ENCODE peak calls at places on chromosomes 13 and 19, in eight cellular contexts. H, G, D, A, K, B, F and J are unnamed samples.

GRCh38 chr19:38691938-38692457 is 44.5 kb downstream of the ACTN4 start:
- DNase-seq in B (peak), D (peak), G (peak), F (peak), A (peak), K (no peak), H (peak), J (peak)

GRCh38 chr19:14450168-14450874 is 17.2 kb downstream of the PKN1 start:
- DNase-seq in D (peak), F (no peak), B (no peak), H (no peak), K (peak), G (peak), A (no peak), J (no peak)

GRCh38 chr19:15498910-15499309 is 9.4 kb upstream of the CYP4F22 start:
- DNase-seq in B (no peak), F (no peak), G (no peak), K (no peak), H (no peak), A (no peak), D (no peak), J (no peak)

GRCh38 chr19:34276614-34277013 is 22.3 kb downstream of the GARRE1 start:
- DNase-seq in A (peak), H (no peak), K (no peak), G (no peak), F (no peak), D (no peak), B (no peak), J (no peak)

GRCh38 chr13:74570834-74571233 is 436.6 kb upstream of the KLF12 start:
- DNase-seq in G (no peak), K (no peak), B (no peak), F (no peak), H (peak), D (no peak), A (no peak), J (peak)

GRCh38 chr13:99403458-99403971 is 96.3 kb upstream of the GPR183 start:
- DNase-seq in K (no peak), B (no peak), G (no peak), H (no peak), F (no peak), D (no peak), A (no peak), J (no peak)

GRCh38 chr19:17648786-17649185 is 39.4 kb downstream of the UNC13A start:
- DNase-seq in A (no peak), B (no peak), D (no peak), K (no peak), H (no peak), G (no peak), F (peak), J (no peak)

GRCh38 chr13:108478179-108478578 is 151.2 kb upstream of the MYO16 start:
- DNase-seq in D (no peak), G (no peak), H (no peak), A (no peak), F (no peak), K (no peak), B (no peak), J (no peak)

GRCh38 chr19:8161135-8161646 is 11.8 kb upstream of the FBN3 start:
- DNase-seq in H (peak), G (no peak), A (no peak), F (no peak), K (peak), B (no peak), D (peak), J (no peak)

GRCh38 chr19:23190341-23190740 is 59.9 kb downstream of the ZNF724 start:
- DNase-seq in F (no peak), G (no peak), K (no peak), B (no peak), D (no peak), H (no peak), A (no peak), J (no peak)

GRCh38 chr19:13959962-13960862 is 7.9 kb downstream of the DCAF15 start:
- DNase-seq in D (no peak), F (no peak), G (peak), K (no peak), B (no peak), H (no peak), A (no peak), J (no peak)

GRCh38 chr19:5131031-5131865 is 162.3 kb downstream of the KDM4B start:
- DNase-seq in F (no peak), K (no peak), B (no peak), G (no peak), H (no peak), D (no peak), A (no peak), J (no peak)

GRCh38 chr13:114185182-114185971 is 6.3 kb downstream of the CFAP97D2 start:
- DNase-seq in D (no peak), A (no peak), B (no peak), K (no peak), F (no peak), H (no peak), G (peak), J (no peak)

GRCh38 chr13:30551194-30551593 is 66.5 kb upstream of the USPL1 start:
- DNase-seq in A (no peak), K (peak), B (no peak), F (no peak), H (peak), D (peak), G (no peak), J (no peak)

GRCh38 chr19:11570039-11570462 is 7.4 kb downstream of the ACP5 start:
- DNase-seq in G (no peak), F (no peak), D (no peak), A (no peak), H (no peak), B (no peak), K (no peak), J (no peak)

GRCh38 chr13:97341135-97341534 is 92.8 kb upstream of the RAP2A start:
- DNase-seq in A (no peak), G (no peak), B (no peak), D (no peak), K (no peak), H (peak), F (no peak), J (no peak)

GRCh38 chr19:13090511-13091231 is 12.0 kb downstream of the LYL1 start:
- DNase-seq in D (no peak), G (no peak), B (no peak), K (no peak), A (no peak), F (no peak), H (no peak), J (no peak)

GRCh38 chr19:16051254-16052025 is 24.9 kb upstream of the TPM4 start:
- DNase-seq in K (no peak), F (peak), A (no peak), B (no peak), H (peak), G (no peak), D (peak), J (no peak)

GRCh38 chr13:102255409-102255808 is 146.4 kb downstream of the FGF14 start:
- DNase-seq in B (no peak), G (no peak), A (no peak), F (no peak), K (no peak), H (no peak), D (no peak), J (no peak)

GRCh38 chr13:51552027-51552426 is 32.2 kb upstream of the WDFY2 start:
- DNase-seq in A (no peak), G (no peak), K (no peak), D (no peak), B (no peak), F (no peak), H (no peak), J (no peak)

GRCh38 chr19:29884044-29884443 is 58.0 kb upstream of the URI1 start:
- DNase-seq in B (no peak), H (no peak), F (no peak), A (no peak), K (no peak), D (no peak), G (no peak), J (no peak)

GRCh38 chr19:46221981-46222610 is 7.4 kb upstream of the IGFL1 start:
- DNase-seq in H (peak), B (no peak), A (peak), F (peak), K (no peak), G (peak), D (peak), J (no peak)

GRCh38 chr13:20945952-20946383 is 43.4 kb upstream of the XPO4 start:
- DNase-seq in H (no peak), F (peak), B (no peak), G (no peak), K (no peak), A (no peak), D (peak), J (no peak)

GRCh38 chr19:41492843-41493242 is 49.9 kb downstream of the ERICH4 start:
- DNase-seq in G (no peak), A (no peak), D (no peak), B (no peak), F (no peak), H (no peak), K (no peak), J (no peak)

GRCh38 chr13:33185853-33186252 is 99.7 kb downstream of the STARD13 start:
- DNase-seq in K (no peak), B (no peak), H (no peak), F (no peak), D (no peak), A (no peak), G (no peak), J (no peak)

GRCh38 chr19:4690362-4690761 is 20.2 kb upstream of the MYDGF start:
- DNase-seq in K (no peak), H (no peak), A (no peak), B (no peak), G (no peak), D (no peak), F (no peak), J (no peak)

GRCh38 chr13:102185375-102185984 is 216.4 kb downstream of the FGF14 start:
- DNase-seq in K (no peak), A (no peak), H (no peak), D (no peak), B (no peak), G (no peak), F (no peak), J (no peak)

GRCh38 chr13:37475151-37475550 is 123.4 kb downstream of the POSTN start:
- DNase-seq in K (no peak), H (no peak), D (no peak), F (no peak), A (no peak), B (no peak), G (no peak), J (no peak)

GRCh38 chr13:77545626-77546412 is 10.3 kb downstream of the SCEL start:
- DNase-seq in D (no peak), H (no peak), B (no peak), F (no peak), K (no peak), A (no peak), G (no peak), J (no peak)

GRCh38 chr19:7115721-7116120 is 46.2 kb downstream of the ZNF557 start:
- DNase-seq in D (no peak), K (no peak), G (no peak), A (no peak), F (no peak), B (no peak), H (no peak), J (no peak)

GRCh38 chr19:16402076-16402475 is 69.7 kb downstream of the EPS15L1 start:
- DNase-seq in H (no peak), A (no peak), B (no peak), D (no peak), F (no peak), K (no peak), G (no peak), J (no peak)

DNA sequence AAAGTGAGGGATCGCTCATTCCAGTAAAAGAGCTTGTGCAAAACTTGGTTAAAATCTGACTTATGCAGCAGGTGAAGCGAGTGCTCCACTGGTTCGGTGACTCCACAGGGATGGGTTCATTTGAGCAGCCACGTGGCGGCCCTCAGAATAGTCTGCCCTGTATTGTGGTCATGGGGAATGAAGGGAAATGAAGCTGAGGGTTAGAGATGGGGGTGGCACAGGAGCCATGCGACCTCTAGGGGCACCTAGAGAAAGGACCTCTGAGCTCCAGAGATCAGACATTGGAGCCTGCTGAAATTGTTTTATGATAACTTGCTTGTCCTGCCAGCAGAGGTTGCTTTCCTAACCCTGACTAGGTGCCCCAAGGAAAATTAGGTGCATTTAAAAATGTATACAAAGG is 26.6 kb downstream of the CBY2 start:
- DNase-seq in G (no peak), A (no peak), H (no peak), D (no peak), B (no peak), F (no peak), K (peak), J (no peak)
- TF ChIP-seq CTCF in G (no peak), A (no peak), H (no peak), D (peak), B (no peak), F (no peak), K (peak), J (peak)

GRCh38 chr13:94478913-94479312 is 569 bp downstream of the DCT start:
- DNase-seq in A (no peak), G (no peak), F (no peak), B (no peak), H (no peak), K (no peak), D (no peak), J (no peak)

GRCh38 chr13:94480672-94481145 is 1.2 kb upstream of the DCT start:
- DNase-seq in H (peak), F (no peak), G (peak), D (peak), A (no peak), B (no peak), K (no peak), J (peak)

GRCh38 chr13:94483970-94484369 is 4.5 kb upstream of the DCT start:
- DNase-seq in D (no peak), K (no peak), G (peak), H (peak), B (no peak), F (no peak), A (no peak), J (no peak)

GRCh38 chr13:94481966-94482365 is 2.5 kb upstream of the DCT start:
- DNase-seq in F (no peak), K (peak), G (peak), B (no peak), H (peak), D (peak), A (no peak), J (peak)

DNA sequence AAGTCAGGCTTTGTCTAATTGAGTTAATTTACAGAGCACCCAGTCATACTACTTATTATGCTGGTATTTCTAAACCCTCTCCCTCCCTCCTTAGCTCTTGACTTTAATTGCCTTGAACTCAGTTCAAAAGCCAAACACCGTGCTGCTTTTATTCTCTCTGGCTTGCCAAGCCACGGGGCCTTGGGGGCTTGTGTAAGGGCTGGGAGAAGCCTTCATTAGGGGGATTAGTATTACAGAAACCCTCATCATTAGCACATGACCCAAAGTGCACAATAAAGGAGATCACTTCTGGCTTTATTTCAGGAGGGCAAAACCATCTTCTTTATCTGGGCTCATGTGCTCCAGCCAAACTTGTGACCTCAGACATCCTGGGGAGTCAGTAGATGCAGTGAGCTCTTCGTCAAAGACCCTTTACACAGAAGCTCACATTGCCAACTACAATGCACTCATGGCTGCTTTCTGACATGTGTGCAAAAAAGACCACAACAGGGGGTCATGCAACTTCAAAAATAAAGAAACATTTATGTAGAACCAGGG is at the start of gene DCT:
- DNase-seq in H (no peak), K (no peak), D (no peak), A (no peak), F (no peak), G (no peak), B (no peak), J (no peak)
- H3K4me3 ChIP-seq in H (no peak), K (no peak), D (no peak), A (no peak), F (no peak), G (no peak), B (no peak), J (no peak)

DNA sequence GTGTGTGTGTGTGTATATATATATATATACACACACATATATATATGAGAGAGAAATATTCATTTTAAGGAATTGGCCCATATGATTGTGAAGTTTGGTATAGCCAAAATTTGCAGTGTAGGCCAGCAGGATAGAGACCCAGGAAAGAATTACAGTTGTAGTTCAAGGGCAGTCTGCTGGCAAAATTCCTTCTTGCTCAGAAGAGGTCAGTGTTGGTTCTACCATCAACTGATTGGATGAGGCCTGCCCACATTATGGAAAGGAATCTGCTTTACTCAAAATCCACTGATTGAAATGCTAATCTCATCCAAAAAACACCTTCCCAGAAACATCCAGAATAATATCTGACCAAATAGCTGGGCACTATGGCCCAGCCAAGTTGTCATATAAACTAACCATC is 24.0 kb downstream of the RNF6 start:
- DNase-seq in F (no peak), K (no peak), B (no peak), G (no peak), A (no peak), H (no peak), D (no peak), J (no peak)
- TF ChIP-seq CTCF in F (no peak), K (peak), B (no peak), G (no peak), A (no peak), H (no peak), D (no peak), J (no peak)

DNA sequence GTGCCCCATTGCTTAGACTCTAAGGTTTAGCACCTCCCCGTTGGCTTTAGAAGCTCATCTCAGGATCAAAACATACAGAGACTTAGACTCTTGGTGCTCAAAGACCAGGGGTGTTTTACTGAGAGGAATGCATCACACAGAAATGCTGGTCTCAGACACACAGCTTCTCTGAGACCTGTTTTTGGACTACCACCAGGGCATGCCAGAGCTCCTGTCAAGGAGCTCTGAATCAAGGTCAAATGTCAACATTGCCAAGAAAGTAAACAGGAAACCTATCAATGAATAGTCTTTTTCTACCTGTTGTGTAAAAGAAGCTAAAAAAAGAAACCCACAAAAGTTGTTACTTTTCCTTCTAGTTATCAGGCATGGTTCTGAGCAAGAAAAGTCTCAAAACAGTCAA is 149.2 kb downstream of the COL4A1 start:
- DNase-seq in D (no peak), G (no peak), F (no peak), A (no peak), K (no peak), H (no peak), B (no peak), J (no peak)
- H3K4me3 ChIP-seq in D (no peak), G (no peak), F (no peak), A (no peak), K (no peak), H (no peak), B (no peak), J (no peak)

GRCh38 chr19:2225415-2226050 is 10.6 kb downstream of the PLEKHJ1 start:
- DNase-seq in F (no peak), B (no peak), H (no peak), A (no peak), G (no peak), D (no peak), K (no peak), J (no peak)
- TF ChIP-seq CTCF in F (no peak), B (no peak), H (no peak), A (no peak), G (no peak), D (no peak), K (no peak), J (no peak)

GRCh38 chr19:45153339-45154063 is 7.3 kb downstream of the NKPD1 start:
- DNase-seq in G (peak), B (no peak), D (peak), F (no peak), K (no peak), A (peak), H (peak), J (no peak)
- H3K4me3 ChIP-seq in G (peak), B (peak), D (peak), F (peak), K (no peak), A (no peak), H (no peak), J (peak)

DNA sequence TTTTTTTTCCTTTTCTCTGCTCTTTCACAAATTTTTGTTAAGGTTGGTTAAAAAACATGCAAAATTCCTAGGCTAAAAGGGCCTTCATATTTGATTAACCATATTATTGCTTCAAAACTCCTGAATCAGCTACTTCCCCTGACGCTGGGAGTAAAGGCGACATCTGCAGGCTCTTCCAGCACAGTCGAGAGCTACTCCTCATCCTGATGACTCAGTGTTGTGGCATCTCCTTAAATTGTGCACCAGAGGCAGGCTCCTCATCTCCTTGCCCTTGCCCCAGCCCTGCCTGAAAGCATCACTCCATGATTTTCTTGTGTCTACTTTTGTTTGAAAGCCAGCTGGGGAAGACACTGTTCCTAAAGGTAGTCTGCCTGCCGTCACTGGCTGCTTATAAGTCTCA is 24.5 kb upstream of the SOX1 start:
- DNase-seq in B (no peak), A (no peak), K (no peak), G (no peak), F (no peak), H (no peak), D (no peak), J (no peak)
- TF ChIP-seq CTCF in B (no peak), A (no peak), K (no peak), G (no peak), F (no peak), H (no peak), D (no peak), J (no peak)

GRCh38 chr13:71801781-71802180 is 65.2 kb downstream of the DACH1 start:
- DNase-seq in D (no peak), A (no peak), K (no peak), G (no peak), F (no peak), B (no peak), H (no peak), J (no peak)
- H3K4me3 ChIP-seq in D (no peak), A (no peak), K (no peak), G (no peak), F (no peak), B (no peak), H (no peak), J (no peak)